ENCODE peak calls at places on chromosomes 12 and 14, in six cellular contexts. Z is transverse colon, T is right lobe of liver, K is body of pancreas, G is IMR-90, Q is H1. B is an unnamed sample. For H3K27me3, the result is how much of the 10 kb centered on the place peaks cover.

GRCh38 chr12:16385779-16386646 is 38.6 kb downstream of the MGST1 start:
- DNase-seq in Z (peak), T (peak), K (peak), G (peak), Q (no peak), B (no peak)

GRCh38 chr14:53591816-53592215 is 364.8 kb downstream of the BMP4 start:
- DNase-seq in Z (no peak), T (no peak), K (no peak), G (peak), Q (no peak), B (no peak)

GRCh38 chr12:68877583-68877982 is 55.4 kb downstream of the CPM start:
- DNase-seq in Z (no peak), T (no peak), K (no peak), G (no peak), Q (no peak), B (no peak)

GRCh38 chr12:85076688-85077430 is 40.7 kb downstream of the LRRIQ1 start:
- DNase-seq in Z (no peak), T (no peak), K (no peak), G (peak), Q (no peak), B (no peak)

GRCh38 chr12:104276192-104277131 is 27.1 kb upstream of the EID3 start:
- DNase-seq in Z (no peak), T (no peak), K (no peak), G (no peak), Q (no peak), B (no peak)

GRCh38 chr12:7937867-7938506 is 2.0 kb upstream of the SLC2A3 start:
- DNase-seq in Z (no peak), T (no peak), K (no peak), G (no peak), Q (no peak), B (no peak)

GRCh38 chr14:50001146-50001998 is 108.5 kb downstream of the ARF6 start:
- DNase-seq in Z (peak), T (peak), K (peak), G (peak), Q (no peak), B (no peak)

GRCh38 chr14:99676657-99677056 is 7.4 kb upstream of the CYP46A1 start:
- DNase-seq in Z (no peak), T (no peak), K (no peak), G (no peak), Q (no peak), B (no peak)

GRCh38 chr12:91180162-91180561 is 2.5 kb downstream of the DCN start:
- DNase-seq in Z (no peak), T (no peak), K (no peak), G (no peak), Q (no peak), B (no peak)

GRCh38 chr12:91178139-91178561 is 4.5 kb downstream of the DCN start:
- DNase-seq in Z (no peak), T (no peak), K (no peak), G (peak), Q (no peak), B (no peak)

GRCh38 chr12:91180577-91180976 is 2.0 kb downstream of the DCN start:
- DNase-seq in Z (no peak), T (no peak), K (no peak), G (peak), Q (no peak), B (no peak)

GRCh38 chr12:91178801-91179200 is 3.8 kb downstream of the DCN start:
- DNase-seq in Z (no peak), T (no peak), K (no peak), G (no peak), Q (no peak), B (no peak)

GRCh38 chr12:91179315-91179714 is 3.3 kb downstream of the DCN start:
- DNase-seq in Z (no peak), T (no peak), K (no peak), G (peak), Q (no peak), B (no peak)
- H3K4me3 ChIP-seq in Z (peak), T (peak), K (no peak), G (peak), Q (no peak), B (peak)

GRCh38 chr12:116533343-116534248 is 25.6 kb upstream of the MAP1LC3B2 start:
- DNase-seq in Z (peak), T (peak), K (peak), G (peak), Q (no peak), B (no peak)
- TF ChIP-seq POLR2A in Z (no peak), T (no peak), K (no peak), G (no peak), Q (peak), B (no peak)

GRCh38 chr12:53173085-53173715 is 7.3 kb upstream of the ZNF740 start:
- DNase-seq in Z (no peak), T (no peak), K (no peak), G (peak), Q (no peak), B (no peak)

GRCh38 chr12:53179694-53180269 is 740 bp upstream of the ZNF740 start:
- DNase-seq in Z (peak), T (no peak), K (no peak), G (no peak), Q (no peak), B (no peak)

GRCh38 chr12:53180270-53180930 is at the start of the genes CSAD and ZNF740:
- DNase-seq in Z (peak), T (peak), K (peak), G (peak), Q (peak), B (peak)

GRCh38 chr12:53174881-53175491 is 5.5 kb upstream of the ZNF740 start:
- DNase-seq in Z (no peak), T (peak), K (no peak), G (peak), Q (no peak), B (no peak)

DNA sequence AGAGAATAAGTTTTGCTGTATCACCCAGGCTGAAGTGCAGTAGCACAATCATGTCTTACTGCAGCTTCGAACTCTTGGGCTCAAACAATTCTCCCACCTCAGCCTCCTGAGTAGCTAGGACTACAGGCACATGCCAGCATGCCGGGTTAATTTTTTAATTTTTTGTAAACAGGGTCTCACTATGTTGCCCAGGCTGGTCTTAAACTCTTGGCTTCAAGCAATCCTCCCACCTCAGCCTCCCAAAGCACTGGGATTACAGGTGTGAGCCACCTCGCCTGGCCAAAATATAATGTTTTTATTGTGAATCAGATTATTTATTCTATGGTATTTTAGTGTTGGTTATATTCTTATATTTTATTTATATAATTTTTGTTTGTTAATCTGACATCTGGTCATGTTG is 3.8 kb upstream of the ZNF740 start:
- DNase-seq in Z (no peak), T (no peak), K (no peak), G (no peak), Q (no peak), B (no peak)
- H3K27me3 ChIP-seq in Z (under half), T (under half), K (under half), G (under half), Q (half or more), B (under half)

GRCh38 chr12:49904601-49905000 is 901 bp upstream of the FAIM2 start:
- DNase-seq in Z (no peak), T (no peak), K (no peak), G (no peak), Q (no peak), B (no peak)

GRCh38 chr12:49901986-49902385 is 1.7 kb downstream of the FAIM2 start:
- DNase-seq in Z (no peak), T (no peak), K (no peak), G (no peak), Q (no peak), B (no peak)

GRCh38 chr12:49903351-49903699 is 375 bp downstream of the FAIM2 start:
- DNase-seq in Z (no peak), T (no peak), K (no peak), G (no peak), Q (no peak), B (no peak)

GRCh38 chr12:49902399-49903350 is 1.0 kb downstream of the FAIM2 start:
- DNase-seq in Z (no peak), T (no peak), K (no peak), G (no peak), Q (no peak), B (no peak)

DNA sequence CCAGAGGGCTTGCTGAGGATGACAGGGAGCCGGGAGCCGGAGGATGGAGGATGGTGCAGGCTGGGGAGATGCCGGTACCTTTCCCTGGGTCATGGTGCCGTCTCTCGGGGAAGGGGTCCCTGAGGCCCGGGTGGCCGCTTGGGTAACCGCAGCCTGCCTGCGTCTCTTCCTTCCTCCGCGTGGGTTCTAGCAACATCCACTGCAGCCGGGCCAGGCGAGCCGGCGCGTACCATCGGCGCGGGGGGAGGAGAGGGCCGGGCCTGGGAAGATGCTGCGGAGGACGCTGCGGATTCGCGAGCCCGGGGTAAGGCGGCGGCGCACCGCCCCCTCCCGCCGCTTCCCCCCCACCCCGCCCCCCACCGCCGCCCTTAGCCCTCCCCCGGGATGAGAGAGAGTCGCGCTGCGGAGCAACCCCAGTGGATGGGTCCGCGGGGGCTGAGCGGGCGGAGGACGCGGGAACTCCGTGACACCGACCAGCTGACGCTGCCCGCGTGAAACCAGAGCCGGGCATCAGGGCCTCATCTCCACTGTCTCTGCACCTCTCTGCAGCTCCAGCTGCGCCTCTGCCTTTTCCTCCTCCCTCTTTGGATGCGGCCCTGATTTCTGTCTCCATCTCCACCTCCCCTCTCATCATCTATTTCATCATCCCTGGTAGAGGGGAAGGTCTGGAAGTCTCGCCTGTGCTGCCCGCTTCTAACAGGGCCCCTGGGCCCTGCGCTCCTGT is at the start of gene FAIM2:
- DNase-seq in Z (peak), T (no peak), K (no peak), G (peak), Q (no peak), B (no peak)
- H3K4me3 ChIP-seq in Z (peak), T (no peak), K (no peak), G (peak), Q (peak), B (peak)

GRCh38 chr12:6374028-6374780 is 1.2 kb downstream of the SCNN1A start:
- DNase-seq in Z (peak), T (no peak), K (no peak), G (no peak), Q (no peak), B (no peak)
- TF ChIP-seq POLR2A in Z (no peak), T (no peak), K (peak), G (no peak), Q (no peak), B (no peak)

DNA sequence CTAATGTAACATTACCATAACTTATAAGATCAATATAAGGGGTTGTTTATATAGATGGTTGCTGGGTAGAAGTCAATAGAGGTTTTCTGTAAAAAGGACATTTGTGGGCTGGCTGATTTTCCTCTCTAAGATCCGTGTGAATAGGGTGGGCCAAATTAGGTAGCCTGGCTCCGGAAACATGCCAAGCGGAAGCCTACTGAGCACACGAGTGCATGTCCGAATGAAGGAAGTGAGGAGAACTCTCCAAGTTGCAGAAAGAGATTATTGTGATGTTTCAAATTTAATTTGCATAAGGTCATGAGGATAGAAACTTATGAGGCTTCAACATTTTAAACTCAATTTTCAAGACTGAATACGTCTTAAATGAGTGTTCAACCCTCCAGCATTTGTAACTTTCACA is 356.7 kb downstream of the SNAPC1 start:
- DNase-seq in Z (no peak), T (no peak), K (no peak), G (no peak), Q (no peak), B (no peak)
- H3K27me3 ChIP-seq in Z (half or more), T (under half), K (under half), G (under half), Q (under half), B (under half)

GRCh38 chr14:67269338-67270060 is 28.3 kb downstream of the PALS1 start:
- DNase-seq in Z (no peak), T (no peak), K (no peak), G (peak), Q (no peak), B (no peak)
- H3K4me3 ChIP-seq in Z (no peak), T (no peak), K (no peak), G (no peak), Q (no peak), B (peak)

B was measured in esophagus squamous epithelium.